ENCODE peak calls at places on chromosome 1, in seven cellular contexts. X is stimulated activated CD4-positive, alpha-beta T cell treated with anti-CD3 and anti-CD28 coated beads, Interleukin-15, amount 100 ng/mL, for 1 hour; Z is ureter; F is tibial artery; N is COR-L47; M is NCI-H1694; P is astrocyte. C is an unnamed sample.

GRCh38 chr1:227911376-227911775 is 36.4 kb downstream of the WNT9A start:
- DNase-seq in M (no peak), N (no peak), F (no peak), Z (no peak), P (no peak), X (no peak), C (no peak)

GRCh38 chr1:12644829-12645228 is 944 bp downstream of the AADACL4 start:
- DNase-seq in F (no peak), Z (no peak), X (no peak), P (no peak), N (no peak), M (no peak), C (no peak)

GRCh38 chr1:217333939-217334338 is 297.0 kb downstream of the GPATCH2 start:
- DNase-seq in P (no peak), N (no peak), X (no peak), F (no peak), M (peak; percentile 16), Z (no peak), C (no peak)

GRCh38 chr1:32337855-32338636 is 2.0 kb upstream of the MARCKSL1 start:
- DNase-seq in N (no peak), Z (no peak), P (peak; percentile 55), M (no peak), X (no peak), F (no peak), C (no peak)

GRCh38 chr1:207763091-207763490 is 11.2 kb downstream of the CD46 start:
- DNase-seq in M (no peak), F (no peak), Z (no peak), X (no peak), P (no peak), N (no peak), C (no peak)

GRCh38 chr1:37137018-37137417 is 102.7 kb upstream of the GRIK3 start:
- DNase-seq in M (peak; percentile 26), F (no peak), Z (no peak), X (no peak), P (no peak), N (no peak), C (no peak)

GRCh38 chr1:47568763-47569162 is 130.9 kb downstream of the FOXD2 start:
- DNase-seq in Z (no peak), M (no peak), X (no peak), F (no peak), P (no peak), N (no peak), C (no peak)

GRCh38 chr1:185699874-185700273 is 34.3 kb upstream of the HMCN1 start:
- DNase-seq in N (no peak), M (no peak), Z (no peak), F (no peak), X (no peak), P (no peak), C (no peak)

GRCh38 chr1:117093870-117094621 is 27.5 kb downstream of the TRIM45 start:
- DNase-seq in F (no peak), N (peak; percentile 20), M (no peak), P (peak; percentile 96), Z (no peak), X (no peak), C (no peak)

C was measured in T-helper 1 cell.